ENCODE peak calls at places on chromosome 1, in eight cellular contexts. E is GM12891; R is DMS153; I is RCC 7860; O is mesenteric fat pad; K is effector CD8-positive, alpha-beta T cell; A is upper lobe of left lung; W is amygdala. D is an unnamed sample.
A peak's percentile ranks its signal among the peaks of the same experiment; 100 is the strongest.

GRCh38 chr1:2225029-2225428 is 3.1 kb upstream of the SKI start:
- DNase-seq in E (no peak), R (no peak), I (no peak), O (no peak), K (no peak), A (no peak), W (no peak), D (no peak)

GRCh38 chr1:8396083-8396911 is 78.4 kb downstream of the SLC45A1 start:
- DNase-seq in E (no peak), R (no peak), I (peak; percentile 72), O (no peak), K (no peak), A (no peak), W (no peak), D (no peak)

GRCh38 chr1:160811147-160811546 is 15.2 kb downstream of the LY9 start:
- DNase-seq in E (no peak), R (no peak), I (no peak), O (no peak), K (no peak), A (no peak), W (no peak), D (no peak)

GRCh38 chr1:91731815-91732214 is 154.1 kb downstream of the TGFBR3 start:
- DNase-seq in E (no peak), R (no peak), I (peak; percentile 56), O (no peak), K (no peak), A (no peak), W (no peak), D (no peak)

GRCh38 chr1:151819951-151820623 is 11.5 kb downstream of the RORC start:
- DNase-seq in E (no peak), R (no peak), I (no peak), O (no peak), K (no peak), A (peak; percentile 57), W (no peak), D (no peak)

GRCh38 chr1:58722967-58723366 is 23.1 kb upstream of the MYSM1 start:
- DNase-seq in E (no peak), R (no peak), I (no peak), O (no peak), K (no peak), A (no peak), W (no peak), D (no peak)

GRCh38 chr1:162218975-162219374 is 149.5 kb downstream of the NOS1AP start:
- DNase-seq in E (no peak), R (peak; percentile 74), I (no peak), O (no peak), K (no peak), A (no peak), W (no peak), D (no peak)

GRCh38 chr1:112836642-112837041 is 119.4 kb downstream of the SLC16A1 start:
- DNase-seq in E (no peak), R (no peak), I (no peak), O (no peak), K (no peak), A (no peak), W (no peak), D (no peak)

GRCh38 chr1:167648252-167648849 is 18.3 kb downstream of the RCSD1 start:
- DNase-seq in E (no peak), R (no peak), I (no peak), O (no peak), K (no peak), A (peak; percentile 83), W (no peak), D (no peak)

D was measured in HuH-7.5.